ENCODE peak calls at places on chromosomes 4 and X, in four cellular contexts. One of them, this sample, is unnamed.
A peak's percentile ranks its signal among the peaks of the same experiment; 100 is the strongest.

GRCh38 chrX:17591741-17592110 is 145.6 kb upstream of the SCML1 start:
- DNase-seq in pancreas: no peak
- DNase-seq in activated naive CD8-positive, alpha-beta T cell treated with anti-CD3 and anti-CD28 coated beads, Interleukin-2, amount 50 U/mL, for 24 hours: no peak
- DNase-seq in NB4: no peak
- DNase-seq in this sample: no peak

GRCh38 chrX:43166874-43167273 is 388.9 kb upstream of the PPP1R2C start:
- DNase-seq in activated naive CD8-positive, alpha-beta T cell treated with anti-CD3 and anti-CD28 coated beads, Interleukin-2, amount 50 U/mL, for 24 hours: no peak
- DNase-seq in NB4: no peak
- DNase-seq in pancreas: no peak
- DNase-seq in this sample: no peak

GRCh38 chr4:13907255-13907751 is 279.8 kb upstream of the BOD1L1 start:
- DNase-seq in pancreas: no peak
- DNase-seq in activated naive CD8-positive, alpha-beta T cell treated with anti-CD3 and anti-CD28 coated beads, Interleukin-2, amount 50 U/mL, for 24 hours: no peak
- DNase-seq in NB4: no peak
- DNase-seq in this sample: no peak

GRCh38 chr4:139764192-139764591 is 98.6 kb downstream of the MGST2 start:
- DNase-seq in pancreas: no peak
- DNase-seq in NB4: no peak
- DNase-seq in activated naive CD8-positive, alpha-beta T cell treated with anti-CD3 and anti-CD28 coated beads, Interleukin-2, amount 50 U/mL, for 24 hours: no peak
- DNase-seq in this sample: no peak

GRCh38 chr4:143531773-143532491 is 18.4 kb downstream of the SMARCA5 start:
- DNase-seq in activated naive CD8-positive, alpha-beta T cell treated with anti-CD3 and anti-CD28 coated beads, Interleukin-2, amount 50 U/mL, for 24 hours: no peak
- DNase-seq in NB4: no peak
- DNase-seq in pancreas: no peak
- DNase-seq in this sample: no peak

GRCh38 chr4:99652596-99653436 is 4.8 kb downstream of the C4orf54 start:
- DNase-seq in pancreas: peak; percentile 54
- DNase-seq in NB4: no peak
- DNase-seq in activated naive CD8-positive, alpha-beta T cell treated with anti-CD3 and anti-CD28 coated beads, Interleukin-2, amount 50 U/mL, for 24 hours: no peak
- DNase-seq in this sample: no peak

GRCh38 chr4:178712486-178712885 is 1270.2 kb upstream of the AGA start:
- DNase-seq in NB4: no peak
- DNase-seq in activated naive CD8-positive, alpha-beta T cell treated with anti-CD3 and anti-CD28 coated beads, Interleukin-2, amount 50 U/mL, for 24 hours: no peak
- DNase-seq in pancreas: no peak
- DNase-seq in this sample: no peak

GRCh38 chr4:3252480-3252828 is 3.5 kb downstream of the MSANTD1 start:
- DNase-seq in NB4: no peak
- DNase-seq in activated naive CD8-positive, alpha-beta T cell treated with anti-CD3 and anti-CD28 coated beads, Interleukin-2, amount 50 U/mL, for 24 hours: no peak
- DNase-seq in pancreas: no peak
- DNase-seq in this sample: no peak

GRCh38 chrX:141760761-141761160 is 62.2 kb upstream of the SPANXD start:
- DNase-seq in activated naive CD8-positive, alpha-beta T cell treated with anti-CD3 and anti-CD28 coated beads, Interleukin-2, amount 50 U/mL, for 24 hours: no peak
- DNase-seq in NB4: no peak
- DNase-seq in pancreas: no peak
- DNase-seq in this sample: no peak

GRCh38 chr4:48254381-48255072 is 15.1 kb downstream of the TEC start:
- DNase-seq in activated naive CD8-positive, alpha-beta T cell treated with anti-CD3 and anti-CD28 coated beads, Interleukin-2, amount 50 U/mL, for 24 hours: no peak
- DNase-seq in pancreas: no peak
- DNase-seq in NB4: no peak
- DNase-seq in this sample: no peak